ENCODE peak calls at places on chromosome 20, in seven cellular contexts. Z is HL-60, A is adrenal gland, P is psoas muscle, E is BJ, N is colonic mucosa, U is suprapubic skin. C is an unnamed sample.

GRCh38 chr20:45727044-45727443 is 4.9 kb downstream of the SPINT4 start:
- DNase-seq in P (no peak), U (no peak), N (no peak), Z (no peak), E (no peak), A (no peak), C (no peak)

GRCh38 chr20:25579081-25579770 is 6.1 kb downstream of the NINL start:
- DNase-seq in P (no peak), U (no peak), A (no peak), N (no peak), Z (no peak), E (no peak), C (no peak)

GRCh38 chr20:37562695-37563480 is 35.2 kb upstream of the BLCAP start:
- DNase-seq in A (no peak), Z (no peak), P (no peak), E (no peak), U (peak; percentile 20), N (no peak), C (no peak)

GRCh38 chr20:5127859-5128409 is 1.1 kb downstream of the CDS2 start:
- DNase-seq in U (no peak), Z (no peak), N (no peak), P (no peak), E (no peak), A (no peak), C (no peak)

GRCh38 chr20:15205719-15206118 is 868.3 kb upstream of the FLRT3 start:
- DNase-seq in E (no peak), U (no peak), N (no peak), A (no peak), Z (no peak), P (no peak), C (no peak)

GRCh38 chr20:59265298-59265697 is 35.1 kb upstream of the EDN3 start:
- DNase-seq in N (no peak), P (no peak), E (no peak), Z (no peak), A (no peak), U (no peak), C (no peak)

GRCh38 chr20:36273414-36274247 is 32.5 kb upstream of the DLGAP4 start:
- DNase-seq in Z (no peak), P (no peak), U (no peak), E (no peak), N (no peak), A (no peak), C (no peak)

GRCh38 chr20:45098096-45098773 is 2.7 kb downstream of the KCNS1 start:
- DNase-seq in E (no peak), N (peak; percentile 36), Z (no peak), U (no peak), A (peak; percentile 42), P (no peak), C (no peak)

GRCh38 chr20:21234816-21235215 is 68.3 kb upstream of the XRN2 start:
- DNase-seq in P (no peak), Z (no peak), N (no peak), A (no peak), U (no peak), E (no peak), C (no peak)

GRCh38 chr20:52152416-52152815 is 39.2 kb downstream of the ZFP64 start:
- DNase-seq in N (no peak), P (no peak), Z (no peak), U (no peak), A (no peak), E (no peak), C (no peak)

GRCh38 chr20:50855498-50856474 is 60.9 kb downstream of the BCAS4 start:
- DNase-seq in P (no peak), U (no peak), Z (no peak), E (no peak), N (no peak), A (peak; percentile 53), C (peak; percentile 19)

GRCh38 chr20:13325033-13325432 is 104.0 kb downstream of the ISM1 start:
- DNase-seq in U (no peak), N (no peak), Z (no peak), E (no peak), A (no peak), P (no peak), C (no peak)

GRCh38 chr20:50561379-50562078 is 51.3 kb downstream of the PTPN1 start:
- DNase-seq in N (no peak), A (peak; percentile 73), Z (no peak), P (no peak), E (peak; percentile 86), U (peak; percentile 55), C (no peak)

GRCh38 chr20:9510926-9511325 is 3.5 kb upstream of the LAMP5 start:
- DNase-seq in P (no peak), N (no peak), E (no peak), Z (no peak), U (no peak), A (no peak), C (no peak)

GRCh38 chr20:6142348-6142993 is 19.6 kb upstream of the FERMT1 start:
- DNase-seq in N (peak; percentile 68), Z (peak; percentile 32), U (no peak), P (no peak), A (peak; percentile 38), E (no peak), C (no peak)

GRCh38 chr20:47773381-47773786 is 11.9 kb downstream of the SULF2 start:
- DNase-seq in E (no peak), A (no peak), U (no peak), Z (no peak), P (no peak), N (peak; percentile 66), C (no peak)

GRCh38 chr20:4918473-4918872 is 82.8 kb downstream of the SLC23A2 start:
- DNase-seq in Z (no peak), U (no peak), E (no peak), N (no peak), A (no peak), P (no peak), C (no peak)

GRCh38 chr20:59718071-59718470 is 113.7 kb downstream of the PHACTR3 start:
- DNase-seq in P (no peak), N (no peak), A (no peak), E (no peak), U (no peak), Z (no peak), C (no peak)

GRCh38 chr20:44020406-44021148 is 105.9 kb downstream of the TOX2 start:
- DNase-seq in P (no peak), U (peak; percentile 44), E (no peak), A (no peak), N (no peak), Z (no peak), C (peak; percentile 69)

GRCh38 chr20:23225407-23226060 is 125.1 kb upstream of the NXT1 start:
- DNase-seq in E (no peak), U (no peak), P (peak; percentile 55), N (peak; percentile 47), Z (peak; percentile 100), A (peak; percentile 81), C (peak; percentile 76)

GRCh38 chr20:19003759-19004336 is 190.3 kb downstream of the SCP2D1 start:
- DNase-seq in P (no peak), Z (no peak), A (no peak), N (no peak), E (no peak), U (no peak), C (no peak)

GRCh38 chr20:22716824-22717351 is 132.5 kb upstream of the FOXA2 start:
- DNase-seq in A (no peak), P (no peak), U (no peak), Z (peak; percentile 83), N (no peak), E (no peak), C (no peak)

GRCh38 chr20:16189371-16189770 is 383.9 kb downstream of the KIF16B start:
- DNase-seq in N (no peak), A (no peak), U (no peak), P (no peak), E (no peak), Z (no peak), C (no peak)

GRCh38 chr20:4071177-4071723 is 55.9 kb upstream of the RNF24 start:
- DNase-seq in E (no peak), N (no peak), Z (peak; percentile 0), U (no peak), P (no peak), A (no peak), C (no peak)

GRCh38 chr20:34815636-34816035 is 9.8 kb downstream of the NCOA6 start:
- DNase-seq in A (no peak), E (no peak), U (no peak), N (no peak), Z (no peak), P (no peak), C (no peak)

GRCh38 chr20:19628570-19629134 is 129.4 kb upstream of the RIN2 start:
- DNase-seq in Z (peak; percentile 57), N (peak; percentile 88), A (peak; percentile 68), E (no peak), U (no peak), P (no peak), C (no peak)

GRCh38 chr20:23179766-23180403 is 93.8 kb upstream of the CD93 start:
- DNase-seq in N (no peak), P (no peak), E (no peak), A (no peak), U (no peak), Z (no peak), C (no peak)

GRCh38 chr20:44959082-44959895 is 908 bp downstream of the TOMM34 start:
- DNase-seq in P (no peak), N (no peak), Z (peak; percentile 34), E (no peak), U (no peak), A (peak; percentile 51), C (no peak)

GRCh38 chr20:8363970-8364733 is 232.1 kb downstream of the PLCB1 start:
- DNase-seq in U (no peak), P (no peak), Z (no peak), E (no peak), A (no peak), N (no peak), C (no peak)

DNA sequence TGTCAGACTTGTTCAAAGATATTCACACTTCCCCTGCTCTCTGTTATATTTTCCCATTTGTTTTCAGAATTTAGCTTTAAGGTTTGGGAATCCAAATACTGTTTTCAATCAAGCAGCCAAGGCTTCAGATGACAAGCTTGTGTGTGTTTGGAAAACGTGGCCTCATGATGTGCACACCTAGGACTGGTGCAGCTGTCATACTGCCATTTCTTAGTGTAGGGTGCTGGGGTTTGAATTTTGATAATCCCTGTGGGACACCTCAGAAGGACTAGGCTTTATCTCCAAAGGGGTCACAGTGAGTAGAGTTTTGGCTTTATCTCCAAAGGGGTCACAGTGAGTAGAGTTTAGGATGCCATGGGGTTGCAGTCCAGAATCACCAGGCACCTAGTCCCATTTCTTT is 65.3 kb upstream of the JAG1 start:
- DNase-seq in Z (no peak), U (no peak), E (no peak), A (no peak), N (no peak), P (no peak), C (no peak)
- H3K4me3 ChIP-seq in Z (no peak overlapping the region), U (peak overlapping the region; percentile 36), E (no peak overlapping the region), A (peak overlapping the region; percentile 30), N (no peak overlapping the region), P (peak overlapping the region; percentile 46), C (no peak overlapping the region)

GRCh38 chr20:32190608-32191415 is 16.7 kb downstream of the PLAGL2 start:
- DNase-seq in E (no peak), U (no peak), N (no peak), Z (no peak), A (peak; percentile 7), P (no peak), C (no peak)
- TF ChIP-seq CTCF in E (peak; percentile 0), U (no peak), N (no peak), Z (no peak), A (no peak), P (no peak), C (no peak)

GRCh38 chr20:63272105-63273078 is at the start of gene ARFGAP1:
- DNase-seq in A (peak; percentile 85), N (peak; percentile 89), E (no peak), U (peak; percentile 94), Z (peak; percentile 84), P (peak; percentile 93), C (peak; percentile 97)
- H3K4me3 ChIP-seq in A (peak within 1 kb of the TSS; percentile 98), N (peak within 1 kb of the TSS; percentile 92), E (peak within 1 kb of the TSS; percentile 99), U (peak within 1 kb of the TSS; percentile 90), Z (peak within 1 kb of the TSS; percentile 92), P (peak within 1 kb of the TSS; percentile 86), C (peak within 1 kb of the TSS; percentile 96)

GRCh38 chr20:2752631-2753455 is 47.6 kb downstream of the CPXM1 start:
- DNase-seq in A (no peak), N (peak; percentile 42), P (no peak), Z (peak; percentile 23), E (no peak), U (peak; percentile 77), C (no peak)
- TF ChIP-seq CTCF in A (peak; percentile 46), N (peak; percentile 61), P (peak; percentile 45), Z (peak; percentile 65), E (peak; percentile 95), U (peak; percentile 73), C (no peak)